ENCODE peak calls at places on chromosome 10, in four cellular contexts. One of them, this sample, is unnamed.

GRCh38 chr10:101123085-101123814 is 7.8 kb upstream of the TLX1 start:
- DNase-seq in Karpas-422: no peak
- DNase-seq in CD8-positive, alpha-beta T cell: no peak
- DNase-seq in neuronal stem cell: no peak
- DNase-seq in this sample: peak; percentile 75

GRCh38 chr10:62336404-62336803 is 37.8 kb upstream of the ZNF365 start:
- DNase-seq in Karpas-422: no peak
- DNase-seq in CD8-positive, alpha-beta T cell: no peak
- DNase-seq in neuronal stem cell: no peak
- DNase-seq in this sample: no peak

GRCh38 chr10:46002916-46003693 is 27.3 kb downstream of the NCOA4 start:
- DNase-seq in Karpas-422: no peak
- DNase-seq in CD8-positive, alpha-beta T cell: no peak
- DNase-seq in neuronal stem cell: no peak
- DNase-seq in this sample: no peak

GRCh38 chr10:114432704-114433103 is 28.4 kb upstream of the AFAP1L2 start:
- DNase-seq in Karpas-422: no peak
- DNase-seq in CD8-positive, alpha-beta T cell: no peak
- DNase-seq in neuronal stem cell: no peak
- DNase-seq in this sample: no peak

GRCh38 chr10:78894841-78895195 is 173.9 kb upstream of the ZMIZ1 start:
- DNase-seq in Karpas-422: no peak
- DNase-seq in CD8-positive, alpha-beta T cell: no peak
- DNase-seq in neuronal stem cell: no peak
- DNase-seq in this sample: no peak

GRCh38 chr10:44352316-44353127 is 32.4 kb downstream of the CXCL12 start:
- DNase-seq in Karpas-422: no peak
- DNase-seq in CD8-positive, alpha-beta T cell: no peak
- DNase-seq in neuronal stem cell: no peak
- DNase-seq in this sample: no peak

GRCh38 chr10:6782378-6782777 is 202.3 kb upstream of the PRKCQ start:
- DNase-seq in Karpas-422: no peak
- DNase-seq in CD8-positive, alpha-beta T cell: no peak
- DNase-seq in neuronal stem cell: no peak
- DNase-seq in this sample: no peak

GRCh38 chr10:49071221-49071761 is 44.0 kb downstream of the VSTM4 start:
- DNase-seq in Karpas-422: no peak
- DNase-seq in CD8-positive, alpha-beta T cell: no peak
- DNase-seq in neuronal stem cell: no peak
- DNase-seq in this sample: no peak

GRCh38 chr10:76433161-76434005 is 1002.0 kb downstream of the LRMDA start:
- DNase-seq in Karpas-422: no peak
- DNase-seq in CD8-positive, alpha-beta T cell: no peak
- DNase-seq in neuronal stem cell: no peak
- DNase-seq in this sample: no peak

DNA sequence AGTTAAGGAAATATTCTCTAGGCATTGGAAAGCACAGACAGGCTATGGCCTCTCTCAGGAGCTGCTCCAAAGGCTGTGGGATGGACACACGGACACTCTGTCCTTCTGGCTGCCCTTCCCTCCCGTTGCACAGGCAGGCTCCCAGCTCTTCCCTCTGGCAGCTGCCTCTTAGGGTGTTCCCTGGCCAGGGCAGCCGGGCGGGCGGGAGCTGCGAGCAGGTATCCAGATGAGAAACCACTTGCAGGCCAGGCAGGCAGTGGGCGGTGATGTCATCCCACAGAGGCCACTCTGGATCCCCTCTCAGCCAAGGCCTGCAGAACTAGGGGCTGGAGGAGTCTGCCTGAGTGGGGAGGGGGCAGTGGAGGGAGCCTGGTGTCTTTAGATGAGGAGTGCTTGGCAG is 171.9 kb downstream of the NEURL1 start:
- DNase-seq in Karpas-422: no peak
- DNase-seq in CD8-positive, alpha-beta T cell: no peak
- DNase-seq in neuronal stem cell: no peak
- DNase-seq in this sample: no peak
- H3K4me1 ChIP-seq in Karpas-422: no peaks in the 10 kb centered on the region
- H3K4me1 ChIP-seq in CD8-positive, alpha-beta T cell: peaks cover 23% of the 10 kb centered on the region
- H3K4me1 ChIP-seq in neuronal stem cell: peaks cover 5% of the 10 kb centered on the region
- H3K4me1 ChIP-seq in this sample: peaks cover 31% of the 10 kb centered on the region

DNA sequence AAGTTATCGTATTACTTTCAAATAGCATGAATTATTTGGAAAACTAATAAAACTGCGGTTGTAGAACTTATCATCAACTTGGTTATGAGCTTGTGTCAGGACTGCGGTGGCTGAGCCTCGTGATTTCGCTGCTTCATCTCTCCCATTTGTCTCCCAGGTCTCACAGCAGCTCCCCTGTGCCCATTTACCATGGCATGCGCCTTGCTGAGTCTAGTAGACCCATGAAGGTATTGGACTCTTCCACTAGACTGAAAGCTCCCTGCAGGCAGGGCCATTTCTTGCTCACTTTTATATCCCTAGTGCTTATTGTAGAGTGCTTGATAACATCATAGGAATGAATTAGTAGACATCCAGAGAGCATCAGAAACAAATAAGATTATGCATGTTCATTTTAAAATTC is 53.8 kb downstream of the CPXM2 start:
- DNase-seq in Karpas-422: no peak
- DNase-seq in CD8-positive, alpha-beta T cell: no peak
- DNase-seq in neuronal stem cell: no peak
- DNase-seq in this sample: no peak
- H3K4me1 ChIP-seq in Karpas-422: no peaks in the 10 kb centered on the region
- H3K4me1 ChIP-seq in CD8-positive, alpha-beta T cell: no peaks in the 10 kb centered on the region
- H3K4me1 ChIP-seq in neuronal stem cell: no peaks in the 10 kb centered on the region
- H3K4me1 ChIP-seq in this sample: no peaks in the 10 kb centered on the region

GRCh38 chr10:69867699-69868558 is 66.2 kb downstream of the COL13A1 start:
- DNase-seq in Karpas-422: no peak
- DNase-seq in CD8-positive, alpha-beta T cell: no peak
- DNase-seq in neuronal stem cell: no peak
- DNase-seq in this sample: peak; percentile 63
- H3K4me1 ChIP-seq in Karpas-422: no peaks in the 10 kb centered on the region
- H3K4me1 ChIP-seq in CD8-positive, alpha-beta T cell: no peaks in the 10 kb centered on the region
- H3K4me1 ChIP-seq in neuronal stem cell: peaks cover 36% of the 10 kb centered on the region
- H3K4me1 ChIP-seq in this sample: peaks cover 59% of the 10 kb centered on the region

DNA sequence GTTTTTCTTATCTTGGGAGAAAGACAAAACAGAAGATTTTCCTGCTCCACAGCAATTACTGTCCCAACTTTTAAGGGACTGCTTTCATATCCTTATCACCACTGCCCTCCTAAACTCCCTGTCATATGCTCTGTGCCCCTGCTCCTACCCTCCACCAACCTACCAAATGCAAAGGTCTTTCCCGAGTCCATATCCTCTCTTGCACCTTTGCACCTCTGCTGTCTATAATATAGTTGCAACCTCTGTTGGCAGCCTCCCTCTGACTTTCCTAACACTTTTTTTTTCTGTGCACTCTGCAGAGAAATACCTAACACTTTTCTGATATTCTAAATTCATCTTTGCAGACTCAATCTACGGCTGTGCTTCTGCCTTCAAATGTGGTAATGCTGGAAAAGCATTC is 84.9 kb downstream of the DNMBP start:
- DNase-seq in Karpas-422: no peak
- DNase-seq in CD8-positive, alpha-beta T cell: no peak
- DNase-seq in neuronal stem cell: no peak
- DNase-seq in this sample: no peak
- H3K4me1 ChIP-seq in Karpas-422: no peaks in the 10 kb centered on the region
- H3K4me1 ChIP-seq in CD8-positive, alpha-beta T cell: no peaks in the 10 kb centered on the region
- H3K4me1 ChIP-seq in neuronal stem cell: peaks cover 4% of the 10 kb centered on the region
- H3K4me1 ChIP-seq in this sample: peaks cover 14% of the 10 kb centered on the region